ENCODE peak calls at places on chromosome 16, in four cellular contexts. L is NCI-H460, S is aorta, W is dorsolateral prefrontal cortex. G is an unnamed sample.
A peak's percentile ranks its signal among the peaks of the same experiment; 100 is the strongest.

GRCh38 chr16:50368410-50369132 is at the start of gene BRD7:
- DNase-seq in L (peak; percentile 46), S (peak; percentile 85), W (peak; percentile 67), G (peak; percentile 72)

GRCh38 chr16:58507195-58507962 is 7.4 kb downstream of the NDRG4 start:
- DNase-seq in W (no peak), L (no peak), S (peak; percentile 69), G (no peak)

GRCh38 chr16:68235105-68235881 is 634 bp downstream of the ESRP2 start:
- DNase-seq in W (no peak), S (no peak), L (no peak), G (no peak)

GRCh38 chr16:3623642-3624041 is 12.2 kb upstream of the SLX4 start:
- DNase-seq in W (no peak), L (no peak), S (no peak), G (no peak)

GRCh38 chr16:85998868-85999729 is 100.1 kb downstream of the IRF8 start:
- DNase-seq in W (no peak), L (no peak), S (peak; percentile 13), G (no peak)

GRCh38 chr16:25198021-25198420 is 18.7 kb upstream of the AQP8 start:
- DNase-seq in S (no peak), W (no peak), L (no peak), G (no peak)

GRCh38 chr16:14309906-14310305 is 238.8 kb downstream of the MRTFB start:
- DNase-seq in S (peak; percentile 74), W (no peak), L (no peak), G (no peak)

GRCh38 chr16:56753410-56753809 is 23.5 kb downstream of the NUP93 start:
- DNase-seq in S (no peak), W (no peak), L (no peak), G (no peak)

GRCh38 chr16:85750021-85750826 is 672 bp downstream of the C16orf74 start:
- DNase-seq in W (no peak), S (no peak), L (no peak), G (no peak)

GRCh38 chr16:84836234-84836647 is 16.5 kb downstream of the CRISPLD2 start:
- DNase-seq in W (no peak), L (no peak), S (peak; percentile 93), G (no peak)

GRCh38 chr16:2032285-2033056 is 5.8 kb downstream of the NHERF2 start:
- DNase-seq in L (no peak), W (no peak), S (no peak), G (peak; percentile 60)

GRCh38 chr16:50024207-50024606 is 818 bp upstream of the CNEP1R1 start:
- DNase-seq in W (no peak), L (no peak), S (peak; percentile 35), G (no peak)

GRCh38 chr16:85090873-85091521 is 21.3 kb downstream of the CIBAR2 start:
- DNase-seq in S (no peak), W (no peak), L (no peak), G (no peak)

GRCh38 chr16:47180073-47180472 is 36.3 kb upstream of the NETO2 start:
- DNase-seq in W (no peak), L (no peak), S (no peak), G (no peak)

GRCh38 chr16:81650982-81651562 is 128.0 kb upstream of the PLCG2 start:
- DNase-seq in W (no peak), L (no peak), S (peak; percentile 89), G (no peak)